ENCODE peak calls at places on chromosomes 7 and 10, in seven cellular contexts. S, W, B, Q, J, O and C are unnamed samples.

GRCh38 chr10:62610649-62611229 is 193.8 kb upstream of the ADO start:
- DNase-seq in S (peak), B (peak), Q (peak), J (peak), O (peak), W (peak), C (peak)

GRCh38 chr7:74290999-74291441 is 1.8 kb downstream of the CLIP2 start:
- DNase-seq in B (peak), O (no peak), J (no peak), S (no peak), W (peak), Q (no peak), C (no peak)

GRCh38 chr7:36652431-36652830 is 71.9 kb downstream of the AOAH start:
- DNase-seq in S (no peak), B (no peak), O (no peak), J (no peak), W (no peak), Q (no peak), C (no peak)

GRCh38 chr7:102891693-102892261 is 21.0 kb upstream of the LRRC17 start:
- DNase-seq in B (peak), O (peak), J (no peak), W (no peak), S (no peak), Q (no peak), C (no peak)

GRCh38 chr10:125153693-125154490 is 6.5 kb downstream of the CTBP2 start:
- DNase-seq in B (no peak), S (no peak), J (no peak), Q (no peak), W (peak), O (no peak), C (no peak)

GRCh38 chr7:6478186-6478585 is 30.4 kb upstream of the DAGLB start:
- DNase-seq in B (no peak), J (no peak), W (no peak), S (no peak), Q (no peak), O (no peak), C (no peak)

GRCh38 chr10:11213156-11213555 is 195.5 kb downstream of the CELF2 start:
- DNase-seq in O (no peak), W (no peak), Q (no peak), J (no peak), S (no peak), B (no peak), C (no peak)

GRCh38 chr10:123133511-123133910 is 2.3 kb upstream of the HMX3 start:
- DNase-seq in S (no peak), J (no peak), Q (no peak), B (no peak), O (no peak), W (no peak), C (no peak)

GRCh38 chr10:124802313-124802675 is 675 bp downstream of the ABRAXAS2 start:
- DNase-seq in J (no peak), Q (no peak), W (no peak), B (no peak), O (no peak), S (no peak), C (no peak)

GRCh38 chr10:97584060-97584797 is at the start of gene HOGA1:
- DNase-seq in B (no peak), J (peak), O (peak), Q (peak), S (no peak), W (peak), C (no peak)

GRCh38 chr7:87934699-87935372 is 785 bp downstream of the ADAM22 start:
- DNase-seq in J (no peak), Q (peak), B (peak), O (peak), S (no peak), W (peak), C (no peak)

GRCh38 chr10:91162050-91162494 is 58.4 kb upstream of the PCGF5 start:
- DNase-seq in J (peak), W (no peak), B (no peak), S (no peak), O (peak), Q (no peak), C (no peak)

GRCh38 chr7:70701487-70701886 is 430.5 kb upstream of the GALNT17 start:
- DNase-seq in W (no peak), Q (no peak), J (no peak), S (no peak), O (no peak), B (no peak), C (no peak)

GRCh38 chr10:79163663-79163970 is 94.9 kb downstream of the ZMIZ1 start:
- DNase-seq in S (no peak), B (no peak), Q (no peak), J (no peak), O (no peak), W (no peak), C (no peak)

DNA sequence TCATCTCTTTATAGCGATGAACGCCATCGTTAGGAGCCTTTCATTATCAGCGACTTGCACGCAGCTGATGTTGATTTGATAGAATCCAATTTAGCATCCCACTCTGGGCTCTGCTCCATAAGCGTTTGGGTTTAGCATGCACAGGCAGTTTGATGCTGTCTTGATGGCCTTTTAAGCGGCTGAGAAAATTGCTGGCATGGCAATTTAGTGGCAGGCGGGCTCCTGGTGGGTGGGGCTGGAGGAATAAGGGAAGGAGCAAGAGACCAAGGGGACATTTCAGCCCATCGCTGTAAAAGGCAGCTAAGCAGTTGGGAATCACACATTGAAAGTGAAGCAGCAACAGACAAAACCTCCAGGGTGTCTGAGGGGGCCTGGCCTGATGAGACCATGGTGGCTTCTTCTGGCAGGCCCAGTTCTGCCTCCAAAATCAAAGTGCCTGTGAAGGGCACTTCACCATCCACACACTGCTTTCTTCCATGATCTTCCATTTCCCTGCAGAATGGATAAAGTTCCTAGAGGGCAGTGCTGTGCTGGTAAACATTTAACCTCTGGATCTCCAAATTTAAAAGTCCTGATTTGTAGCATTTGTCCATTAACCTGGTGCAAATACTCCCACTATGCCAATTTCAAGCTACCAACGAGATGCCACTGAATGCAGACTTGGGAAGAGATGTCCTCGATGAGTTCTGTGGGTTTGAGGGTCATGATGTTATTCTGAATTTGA is 107.9 kb upstream of the PLXNA4 start:
- DNase-seq in S (no peak), W (no peak), B (no peak), O (peak), Q (no peak), J (no peak), C (no peak)
- TF ChIP-seq CTCF in S (no peak), W (no peak), B (no peak), O (no peak), Q (no peak), J (no peak), C (no peak)

GRCh38 chr10:60883187-60883586 is 60.8 kb downstream of the RHOBTB1 start:
- DNase-seq in B (peak), W (peak), S (no peak), O (peak), J (peak), Q (peak), C (no peak)
- TF ChIP-seq CTCF in B (peak), W (peak), S (no peak), O (peak), J (peak), Q (peak), C (no peak)

DNA sequence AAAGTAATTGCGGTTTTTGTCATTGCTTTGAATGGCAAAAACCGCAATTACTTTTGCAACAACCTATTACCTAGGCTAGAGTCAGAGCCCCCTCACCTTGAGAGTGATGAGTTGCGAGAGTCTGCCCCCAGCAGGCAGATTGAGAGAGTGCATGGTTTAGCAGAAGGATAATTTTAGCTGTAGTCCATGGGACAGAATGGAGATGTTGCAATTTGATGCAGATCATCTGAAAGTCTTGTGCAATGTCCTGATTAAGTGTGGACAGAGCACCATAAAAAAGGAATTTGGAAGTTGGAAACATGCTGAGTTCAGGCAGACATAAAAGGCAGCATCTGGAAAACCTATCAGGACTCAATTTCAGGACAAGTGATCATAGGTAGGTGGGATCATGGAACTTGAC is 48.7 kb downstream of the GPR141 start:
- DNase-seq in S (peak), B (peak), O (peak), Q (peak), J (peak), W (peak), C (no peak)
- TF ChIP-seq CTCF in S (peak), B (peak), O (no peak), Q (peak), J (peak), W (no peak), C (peak)

GRCh38 chr10:115572740-115573455 is 479.7 kb downstream of the ATRNL1 start:
- DNase-seq in J (peak), Q (peak), S (no peak), B (no peak), W (no peak), O (no peak), C (no peak)
- TF ChIP-seq CTCF in J (no peak), Q (peak), S (no peak), B (no peak), W (no peak), O (peak), C (peak)

GRCh38 chr10:99994801-99995200 is 14.9 kb downstream of the DNMBP start:
- DNase-seq in Q (no peak), J (no peak), W (no peak), O (no peak), B (no peak), S (no peak), C (no peak)
- TF ChIP-seq CTCF in Q (no peak), J (no peak), W (no peak), O (no peak), B (no peak), S (no peak), C (no peak)

GRCh38 chr10:117927334-117927733 is 119.4 kb downstream of the RAB11FIP2 start:
- DNase-seq in W (no peak), J (no peak), B (no peak), S (no peak), O (no peak), Q (no peak), C (no peak)
- TF ChIP-seq CTCF in W (no peak), J (no peak), B (no peak), S (no peak), O (no peak), Q (no peak), C (no peak)

GRCh38 chr10:2836921-2837662 is 230.3 kb upstream of the PFKP start:
- DNase-seq in O (no peak), S (no peak), Q (no peak), W (no peak), B (no peak), J (no peak), C (no peak)

GRCh38 chr10:2844925-2845324 is 222.4 kb upstream of the PFKP start:
- DNase-seq in B (no peak), O (no peak), W (no peak), J (no peak), S (no peak), Q (no peak), C (no peak)

GRCh38 chr10:2835950-2836349 is 231.4 kb upstream of the PFKP start:
- DNase-seq in J (no peak), W (no peak), B (no peak), Q (no peak), S (no peak), O (no peak), C (no peak)

GRCh38 chr10:2839081-2839725 is 228.1 kb upstream of the PFKP start:
- DNase-seq in J (peak), Q (peak), B (peak), W (peak), S (no peak), O (peak), C (peak)
- TF ChIP-seq CTCF in J (peak), Q (peak), B (peak), W (peak), S (no peak), O (peak), C (peak)